ENCODE peak calls at places on chromosomes 2 and 18, in seven cellular contexts. N, S, T, E, Q, L and R are unnamed samples.

GRCh38 chr2:62042944-62043343 is 137.5 kb downstream of the COMMD1 start:
- DNase-seq in N (no peak), S (no peak), T (no peak), E (no peak), Q (no peak), L (no peak), R (no peak)

GRCh38 chr2:119756837-119757236 is 2.9 kb upstream of the PTPN4 start:
- DNase-seq in N (no peak), S (no peak), T (peak; percentile 62), E (no peak), Q (no peak), L (peak; percentile 78), R (no peak)

GRCh38 chr2:173934895-173935294 is 30.3 kb downstream of the SP3 start:
- DNase-seq in N (no peak), S (no peak), T (no peak), E (no peak), Q (no peak), L (no peak), R (no peak)

GRCh38 chr18:21074336-21075323 is 37.0 kb downstream of the ROCK1 start:
- DNase-seq in N (no peak), S (no peak), T (no peak), E (no peak), Q (no peak), L (no peak), R (no peak)

GRCh38 chr2:64212346-64212745 is 68.1 kb upstream of the PELI1 start:
- DNase-seq in N (no peak), S (no peak), T (no peak), E (peak; percentile 19), Q (peak; percentile 49), L (no peak), R (peak; percentile 37)

GRCh38 chr18:76875390-76876330 is 53.3 kb downstream of the ZNF236 start:
- DNase-seq in N (no peak), S (peak; percentile 8), T (peak; percentile 33), E (no peak), Q (no peak), L (no peak), R (peak; percentile 59)

GRCh38 chr2:32743480-32744236 is 115.8 kb downstream of the TTC27 start:
- DNase-seq in N (no peak), S (no peak), T (no peak), E (no peak), Q (no peak), L (no peak), R (no peak)

GRCh38 chr2:42092084-42092996 is 44.5 kb downstream of the PKDCC start:
- DNase-seq in N (no peak), S (no peak), T (no peak), E (no peak), Q (no peak), L (no peak), R (no peak)

GRCh38 chr2:227389231-227389630 is 1.5 kb upstream of the SCYGR1 start:
- DNase-seq in N (no peak), S (no peak), T (no peak), E (no peak), Q (no peak), L (no peak), R (no peak)

GRCh38 chr2:9847140-9847539 is 3.9 kb downstream of the TAF1B start:
- DNase-seq in N (no peak), S (no peak), T (no peak), E (no peak), Q (no peak), L (no peak), R (no peak)

GRCh38 chr2:34408100-34408499 is 809.0 kb upstream of the FAM98A start:
- DNase-seq in N (no peak), S (no peak), T (no peak), E (no peak), Q (no peak), L (no peak), R (no peak)

GRCh38 chr2:62014102-62014501 is 108.6 kb downstream of the COMMD1 start:
- DNase-seq in N (no peak), S (no peak), T (peak; percentile 73), E (no peak), Q (no peak), L (peak; percentile 76), R (no peak)

GRCh38 chr2:24245986-24246779 is 71.3 kb downstream of the FAM228A start:
- DNase-seq in N (no peak), S (no peak), T (no peak), E (no peak), Q (no peak), L (no peak), R (no peak)

GRCh38 chr2:45004569-45005181 is 4.6 kb downstream of the SIX2 start:
- DNase-seq in N (no peak), S (no peak), T (no peak), E (no peak), Q (no peak), L (no peak), R (no peak)